ENCODE peak calls at places on chromosomes 5 and 9, in ten cellular contexts. Q is psoas muscle; G is right lobe of liver; I is AG04450; X is IMR-90; R is tibial nerve; T is CD8-positive, alpha-beta memory T cell; S is Peyer's patch; C is pancreas; L is esophagus squamous epithelium. E is an unnamed sample.

GRCh38 chr9:106758911-106759310 is 104.1 kb upstream of the ZNF462 start:
- DNase-seq in G (no peak), L (no peak), C (no peak), X (no peak), R (no peak), Q (no peak), T (no peak), I (no peak), S (no peak), E (peak; percentile 29)

GRCh38 chr5:31361906-31362900 is 168.7 kb downstream of the CDH6 start:
- DNase-seq in S (no peak), G (no peak), R (no peak), X (peak; percentile 59), L (no peak), C (no peak), Q (no peak), I (no peak), T (no peak), E (peak; percentile 28)

GRCh38 chr5:54835642-54836041 is 149.8 kb downstream of the ESM1 start:
- DNase-seq in C (no peak), I (peak; percentile 69), S (no peak), R (no peak), T (no peak), G (no peak), L (no peak), Q (no peak), X (peak; percentile 90), E (peak; percentile 51)

GRCh38 chr5:56161927-56162326 is 71.2 kb downstream of the ANKRD55 start:
- DNase-seq in R (no peak), G (no peak), L (no peak), S (no peak), X (no peak), T (no peak), Q (no peak), C (no peak), I (no peak), E (no peak)

GRCh38 chr9:91935066-91935729 is 14.8 kb downstream of the ROR2 start:
- DNase-seq in Q (no peak), C (no peak), T (no peak), L (no peak), S (no peak), R (no peak), X (no peak), G (no peak), I (no peak), E (no peak)

GRCh38 chr9:77456829-77457437 is 191.2 kb downstream of the GNA14 start:
- DNase-seq in R (peak; percentile 96), T (peak; percentile 58), L (no peak), X (peak; percentile 91), S (peak; percentile 77), C (peak; percentile 93), I (peak; percentile 77), G (peak; percentile 82), Q (peak; percentile 83), E (peak; percentile 92)

GRCh38 chr5:100840364-100840763 is 62.7 kb downstream of the ST8SIA4 start:
- DNase-seq in C (no peak), R (no peak), L (no peak), S (no peak), T (peak; percentile 4), G (no peak), Q (no peak), X (peak; percentile 35), I (no peak), E (peak; percentile 84)

GRCh38 chr5:126002222-126002897 is 420.8 kb upstream of the GRAMD2B start:
- DNase-seq in C (no peak), Q (peak; percentile 43), I (peak; percentile 44), X (peak; percentile 85), R (peak; percentile 78), S (no peak), G (peak; percentile 78), T (no peak), L (no peak), E (peak; percentile 98)

GRCh38 chr5:163874431-163874830 is 369.0 kb downstream of the MAT2B start:
- DNase-seq in Q (no peak), T (no peak), G (no peak), I (no peak), C (no peak), L (no peak), X (no peak), R (no peak), S (no peak), E (no peak)

GRCh38 chr9:92534199-92535159 is 1.3 kb downstream of the ECM2 start:
- DNase-seq in S (no peak), Q (no peak), R (no peak), C (no peak), X (peak; percentile 34), G (no peak), I (no peak), L (no peak), T (no peak), E (no peak)

GRCh38 chr5:32692066-32692746 is 18.9 kb upstream of the NPR3 start:
- DNase-seq in L (no peak), C (no peak), G (no peak), Q (no peak), X (peak; percentile 80), I (no peak), R (no peak), S (no peak), T (no peak), E (peak; percentile 50)
- H3K4me3 ChIP-seq in L (no peak overlapping the region), C (no peak overlapping the region), G (no peak overlapping the region), Q (no peak overlapping the region), X (no peak overlapping the region), I (no peak overlapping the region), R (no peak overlapping the region), S (no peak overlapping the region), T (no peak overlapping the region), E (no peak overlapping the region)

GRCh38 chr5:181170996-181171395 is 23.6 kb downstream of the OR2V2 start:
- DNase-seq in S (no peak), T (no peak), C (no peak), R (no peak), L (no peak), I (no peak), G (no peak), Q (no peak), X (peak; percentile 37), E (no peak)

GRCh38 chr5:181176258-181176952 is 28.6 kb downstream of the TRIM7 start:
- DNase-seq in X (no peak), I (no peak), G (no peak), S (no peak), Q (no peak), T (no peak), L (no peak), R (no peak), C (no peak), E (no peak)

GRCh38 chr5:181171782-181172181 is 24.4 kb downstream of the OR2V2 start:
- DNase-seq in I (no peak), T (no peak), G (no peak), X (no peak), S (no peak), C (no peak), R (no peak), L (no peak), Q (no peak), E (no peak)

GRCh38 chr5:181173027-181173419 is 25.6 kb downstream of the OR2V2 start:
- DNase-seq in G (no peak), L (no peak), S (peak; percentile 37), X (no peak), C (no peak), Q (no peak), I (no peak), T (no peak), R (peak; percentile 34), E (no peak)

DNA sequence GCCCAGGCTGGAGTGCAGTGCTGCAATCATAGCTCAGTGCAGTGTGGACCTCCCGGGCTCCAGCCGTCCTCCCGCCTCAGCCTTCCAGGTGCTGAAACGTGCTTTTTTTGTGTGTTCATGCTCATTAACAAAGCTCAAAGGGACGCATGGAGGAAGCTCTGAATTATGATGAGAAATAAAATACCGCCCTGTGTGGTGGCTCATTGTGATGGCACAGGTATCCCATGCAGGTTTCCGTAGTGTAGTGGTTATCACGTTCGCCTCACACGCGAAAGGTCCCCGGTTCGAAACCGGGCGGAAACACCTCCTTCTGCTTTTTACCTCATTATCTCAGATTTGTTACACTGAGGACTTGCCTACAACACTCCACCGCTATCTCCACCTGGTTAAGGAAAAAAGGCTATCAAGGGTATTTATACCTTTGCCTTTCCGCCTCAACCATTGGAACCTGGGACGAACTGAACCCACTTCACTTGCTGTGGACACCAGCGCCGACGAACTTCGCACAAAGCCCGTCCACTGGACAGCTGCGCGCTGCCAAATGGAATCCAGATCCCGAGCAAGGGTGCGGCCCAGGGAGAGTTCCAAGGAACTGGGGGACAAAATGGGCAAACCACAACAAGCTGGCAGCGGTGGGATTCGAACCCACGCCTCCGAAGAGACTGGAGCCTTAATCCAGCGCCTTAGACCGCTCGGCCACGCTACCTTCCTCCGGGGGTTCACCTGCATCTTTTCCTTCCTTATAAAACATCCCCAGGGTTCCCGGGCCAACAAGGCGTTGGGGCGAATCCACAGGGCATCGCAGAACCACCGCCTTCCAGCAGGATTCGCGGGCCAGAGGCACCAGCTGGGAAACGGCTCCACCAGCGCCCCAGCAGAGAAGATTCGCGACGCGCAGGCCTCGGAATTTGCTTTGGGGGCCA is 26.3 kb downstream of the OR2V2 start:
- DNase-seq in Q (no peak), X (peak; percentile 79), I (no peak), S (no peak), L (no peak), T (no peak), C (no peak), G (no peak), R (no peak), E (no peak)
- H3K4me3 ChIP-seq in Q (peak overlapping the region; percentile 5), X (no peak overlapping the region), I (peak overlapping the region; percentile 22), S (no peak overlapping the region), L (no peak overlapping the region), T (peak overlapping the region; percentile 32), C (no peak overlapping the region), G (no peak overlapping the region), R (no peak overlapping the region), E (peak overlapping the region; percentile 16)

DNA sequence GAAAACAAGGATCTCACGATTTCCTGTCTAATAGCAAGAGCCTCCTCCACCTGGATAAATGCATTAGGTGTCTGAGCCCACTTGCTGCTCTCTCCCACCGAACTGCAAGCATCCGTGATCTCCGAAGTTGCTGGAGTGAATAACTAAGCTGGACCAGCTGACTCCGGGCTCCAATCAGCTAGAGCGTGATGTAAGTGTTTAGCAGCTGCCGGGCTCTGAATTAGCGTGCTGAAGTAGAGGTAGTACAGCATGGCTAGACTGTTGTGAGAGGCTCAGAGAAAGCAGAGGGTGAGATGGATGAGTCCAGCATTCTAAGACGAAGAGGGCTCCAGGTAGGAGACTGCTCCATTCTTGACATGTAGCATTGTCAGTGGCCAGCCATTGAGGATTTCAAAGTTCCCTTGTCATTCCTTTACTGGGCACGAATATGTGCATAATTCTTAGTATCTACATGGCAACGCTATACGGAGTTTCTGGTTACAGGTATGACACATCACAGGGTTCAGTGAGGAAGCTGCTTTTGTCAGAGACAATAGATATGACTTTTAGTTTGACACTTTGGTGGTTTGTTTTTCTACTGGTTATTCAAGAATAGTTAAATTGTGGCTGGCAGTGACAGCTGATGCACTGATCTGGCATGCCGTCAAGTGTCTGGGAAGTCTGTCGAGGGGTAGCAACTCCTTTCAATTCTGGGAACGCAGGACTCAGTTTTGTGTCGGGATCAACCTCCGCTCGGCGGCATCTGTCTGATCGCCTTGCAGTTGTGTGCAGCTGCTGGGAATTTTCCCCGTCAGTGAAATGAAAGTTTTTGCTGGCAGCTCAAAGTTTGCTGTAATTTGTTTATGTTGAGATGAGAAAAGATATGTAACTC is 232.6 kb downstream of the MAST4 start:
- DNase-seq in R (peak; percentile 47), S (peak; percentile 67), I (no peak), L (peak; percentile 6), Q (no peak), T (peak; percentile 29), C (peak; percentile 58), G (peak; percentile 51), X (peak; percentile 71), E (peak; percentile 92)
- H3K4me3 ChIP-seq in R (peak overlapping the region; percentile 38), S (peak overlapping the region; percentile 4), I (peak overlapping the region; percentile 66), L (peak overlapping the region; percentile 65), Q (peak overlapping the region; percentile 60), T (peak overlapping the region; percentile 50), C (no peak overlapping the region), G (peak overlapping the region; percentile 43), X (peak overlapping the region; percentile 49), E (peak overlapping the region; percentile 48)

GRCh38 chr5:61409568-61409967 is 77.5 kb downstream of the ZSWIM6 start:
- DNase-seq in C (no peak), L (no peak), X (peak; percentile 96), I (peak; percentile 88), S (no peak), Q (no peak), G (no peak), R (no peak), T (no peak), E (peak; percentile 91)
- H3K4me3 ChIP-seq in C (no peak overlapping the region), L (peak overlapping the region; percentile 44), X (no peak overlapping the region), I (no peak overlapping the region), S (no peak overlapping the region), Q (peak overlapping the region; percentile 60), G (no peak overlapping the region), R (no peak overlapping the region), T (no peak overlapping the region), E (no peak overlapping the region)